ENCODE peak calls at places on chromosomes 12 and 14, in seven cellular contexts. A, L, N, T, S, P and B are unnamed samples.

GRCh38 chr12:43011383-43011926 is 421.9 kb upstream of the PRICKLE1 start:
- DNase-seq in N (no peak), S (no peak), P (no peak), A (no peak), L (no peak), T (no peak), B (no peak)

GRCh38 chr14:26775765-26776577 is 178.1 kb upstream of the NOVA1 start:
- DNase-seq in A (no peak), L (no peak), S (no peak), P (no peak), T (no peak), N (no peak), B (no peak)

GRCh38 chr12:14795028-14795448 is 8.2 kb downstream of the WBP11 start:
- DNase-seq in L (no peak), A (no peak), S (no peak), P (no peak), T (no peak), N (no peak), B (no peak)

GRCh38 chr14:92501891-92502351 is 11.7 kb upstream of the RIN3 start:
- DNase-seq in T (no peak), A (no peak), S (no peak), L (no peak), P (no peak), N (no peak), B (no peak)

GRCh38 chr14:33799705-33800269 is 151.1 kb downstream of the EGLN3 start:
- DNase-seq in A (no peak), L (no peak), N (no peak), T (peak), S (no peak), P (no peak), B (no peak)

GRCh38 chr12:23640754-23641153 is 308.7 kb downstream of the SOX5 start:
- DNase-seq in P (peak), L (no peak), A (no peak), N (no peak), T (no peak), S (no peak), B (no peak)

GRCh38 chr12:116693259-116694227 is 44.3 kb downstream of the SPRING1 start:
- DNase-seq in P (peak), T (no peak), S (peak), N (no peak), A (peak), L (no peak), B (no peak)

GRCh38 chr14:34081576-34082136 is 130.8 kb upstream of the EGLN3 start:
- DNase-seq in A (peak), T (no peak), N (no peak), S (no peak), P (no peak), L (no peak), B (no peak)

GRCh38 chr14:77372304-77372841 is 4.5 kb downstream of the TMED8 start:
- DNase-seq in L (no peak), A (no peak), P (no peak), N (no peak), S (no peak), T (no peak), B (no peak)

GRCh38 chr14:49447725-49448124 is 138.5 kb downstream of the RPS29 start:
- DNase-seq in T (no peak), N (no peak), L (no peak), P (no peak), A (no peak), S (no peak), B (no peak)

GRCh38 chr14:88706425-88706824 is 86.3 kb downstream of the EML5 start:
- DNase-seq in L (no peak), S (no peak), P (no peak), T (no peak), N (no peak), A (no peak), B (no peak)

GRCh38 chr12:44000309-44000952 is 164.6 kb downstream of the TMEM117 start:
- DNase-seq in P (peak), N (peak), S (peak), T (no peak), L (no peak), A (peak), B (peak)

GRCh38 chr14:94779713-94780112 is 9.8 kb upstream of the GSC start:
- DNase-seq in L (no peak), P (no peak), A (no peak), S (peak), T (no peak), N (no peak), B (no peak)

GRCh38 chr12:76020731-76021672 is 10.6 kb downstream of the PHLDA1 start:
- DNase-seq in T (no peak), N (no peak), S (no peak), L (peak), P (no peak), A (no peak), B (no peak)

GRCh38 chr12:114697741-114698565 is 14.0 kb upstream of the TBX3 start:
- DNase-seq in A (no peak), N (no peak), T (no peak), S (no peak), L (no peak), P (no peak), B (peak)

GRCh38 chr12:7609051-7609450 is 56.7 kb downstream of the APOBEC1 start:
- DNase-seq in T (no peak), A (no peak), P (no peak), S (no peak), L (no peak), N (no peak), B (no peak)

GRCh38 chr12:89070603-89071002 is 281.7 kb downstream of the DUSP6 start:
- DNase-seq in T (no peak), L (no peak), P (no peak), S (no peak), N (no peak), A (no peak), B (no peak)

GRCh38 chr12:131525795-131526508 is 184.9 kb upstream of the SFSWAP start:
- DNase-seq in L (no peak), P (no peak), N (no peak), A (no peak), T (no peak), S (no peak), B (no peak)

GRCh38 chr12:25295361-25295760 is 44.6 kb upstream of the KRAS start:
- DNase-seq in A (no peak), S (no peak), N (no peak), L (no peak), T (no peak), P (no peak), B (no peak)

GRCh38 chr14:96086032-96086431 is 46.9 kb downstream of the C14orf132 start:
- DNase-seq in P (no peak), S (no peak), L (no peak), T (peak), N (no peak), A (no peak), B (peak)

GRCh38 chr12:28268830-28269229 is 78.6 kb downstream of the CCDC91 start:
- DNase-seq in N (no peak), P (no peak), S (no peak), T (no peak), L (no peak), A (no peak), B (no peak)

GRCh38 chr12:54587315-54587821 is 1.1 kb downstream of the PPP1R1A start:
- DNase-seq in L (no peak), T (peak), A (no peak), N (no peak), P (no peak), S (no peak), B (peak)

DNA sequence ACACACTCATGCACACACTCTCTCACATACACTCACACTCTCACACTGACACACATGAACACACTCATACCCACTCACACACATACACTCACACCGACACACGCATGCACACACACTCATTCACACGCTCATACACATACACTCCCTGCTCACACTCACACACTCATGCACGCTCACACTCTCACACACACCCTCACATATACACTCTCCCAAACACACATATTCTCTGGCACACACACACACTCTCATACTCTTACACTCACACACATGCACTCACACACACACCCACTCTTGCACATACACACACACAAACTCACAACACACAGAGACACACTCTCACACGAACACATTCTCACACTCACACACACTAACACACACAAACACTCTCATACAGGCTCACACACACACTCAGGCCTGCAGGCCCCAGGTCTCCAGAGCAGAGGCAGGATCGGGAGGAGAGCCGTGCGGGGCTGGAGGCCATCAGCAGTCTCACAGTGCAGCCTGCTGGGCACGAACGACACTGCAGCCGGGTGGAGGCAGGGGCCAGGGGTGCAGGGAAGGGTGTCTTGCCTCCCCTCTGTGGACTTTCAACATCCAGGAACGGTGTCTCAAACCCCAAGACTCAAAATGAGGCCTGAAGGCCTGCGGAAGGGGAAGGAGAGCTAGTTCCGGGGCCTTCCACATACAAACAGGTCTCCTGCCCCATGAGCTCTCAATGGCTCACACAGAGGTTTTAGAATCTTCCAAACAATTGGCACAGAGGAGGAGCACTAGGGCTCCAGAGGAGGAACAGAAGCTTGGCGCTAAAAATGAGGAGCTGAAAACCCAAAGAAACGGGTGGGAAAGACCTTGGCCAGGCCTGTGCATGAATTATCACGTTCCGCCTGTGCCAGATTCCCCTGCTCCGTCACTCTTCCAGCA is 148.6 kb downstream of the ANO2 start:
- DNase-seq in L (no peak), N (peak), S (peak), T (no peak), A (peak), P (peak), B (peak)
- TF ChIP-seq CTCF in L (peak), N (peak), S (peak), T (peak), A (peak), P (peak), B (peak)

GRCh38 chr14:46580941-46581671 is 70.5 kb downstream of the RPL10L start:
- DNase-seq in P (peak), T (no peak), N (peak), L (no peak), A (no peak), S (peak), B (peak)
- TF ChIP-seq CTCF in P (peak), T (no peak), N (peak), L (no peak), A (peak), S (peak), B (peak)

GRCh38 chr12:123364532-123365140 is at the start of gene SBNO1:
- DNase-seq in P (peak), S (peak), N (peak), L (peak), A (peak), T (peak), B (peak)
- TF ChIP-seq CTCF in P (no peak), S (no peak), N (no peak), L (no peak), A (no peak), T (no peak), B (no peak)

GRCh38 chr12:98572010-98572409 is 21.5 kb upstream of the SLC25A3 start:
- DNase-seq in N (no peak), T (no peak), P (peak), A (no peak), L (no peak), S (no peak), B (no peak)
- TF ChIP-seq CTCF in N (peak), T (no peak), P (peak), A (peak), L (no peak), S (no peak), B (no peak)

GRCh38 chr12:5073838-5074237 is 30.2 kb downstream of the KCNA5 start:
- DNase-seq in A (no peak), S (no peak), T (no peak), P (peak), N (no peak), L (no peak), B (no peak)
- TF ChIP-seq CTCF in A (no peak), S (no peak), T (no peak), P (peak), N (no peak), L (no peak), B (no peak)

GRCh38 chr12:52171950-52172512 is 19.8 kb downstream of the KRT80 start:
- DNase-seq in S (peak), N (peak), P (peak), L (no peak), T (no peak), A (peak), B (peak)
- TF ChIP-seq CTCF in S (peak), N (peak), P (peak), L (no peak), T (no peak), A (peak), B (peak)

DNA sequence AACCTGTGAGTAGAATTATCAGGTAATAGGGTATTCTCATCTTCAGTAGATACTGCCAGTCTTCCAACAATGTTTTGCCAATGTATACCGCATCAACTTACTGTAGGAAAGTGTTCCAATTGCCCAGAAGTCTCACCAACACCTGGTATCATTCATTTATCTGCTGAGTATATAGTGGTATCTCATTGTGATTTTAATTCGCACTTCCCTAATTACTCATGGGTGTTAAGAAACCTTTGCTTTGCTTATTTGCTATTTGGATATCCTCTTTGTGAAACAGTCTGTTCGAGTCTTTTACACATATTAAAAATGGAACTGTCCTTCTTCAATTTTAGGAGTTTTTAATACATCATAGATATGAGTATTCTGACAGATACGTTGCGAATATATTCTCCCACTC is 6.1 kb downstream of the TM7SF3 start:
- DNase-seq in S (no peak), N (no peak), L (no peak), A (no peak), P (no peak), T (no peak), B (no peak)
- TF ChIP-seq CTCF in S (no peak), N (no peak), L (no peak), A (no peak), P (no peak), T (no peak), B (no peak)

GRCh38 chr12:12008931-12009611 is 61.7 kb upstream of the BCL2L14 start:
- DNase-seq in P (peak), A (no peak), N (peak), S (no peak), L (peak), T (no peak), B (no peak)
- TF ChIP-seq CTCF in P (peak), A (no peak), N (no peak), S (no peak), L (peak), T (no peak), B (no peak)

GRCh38 chr12:47745485-47746041 is 13.1 kb downstream of the RAPGEF3 start:
- DNase-seq in S (no peak), L (no peak), N (no peak), T (no peak), A (no peak), P (no peak), B (no peak)

GRCh38 chr12:47743311-47743860 is 15.3 kb downstream of the RAPGEF3 start:
- DNase-seq in P (no peak), L (no peak), A (no peak), S (no peak), T (no peak), N (no peak), B (no peak)

GRCh38 chr12:47744778-47745436 is 13.8 kb downstream of the RAPGEF3 start:
- DNase-seq in P (no peak), S (no peak), T (no peak), N (no peak), A (no peak), L (no peak), B (no peak)

GRCh38 chr12:47742253-47742825 is 16.3 kb downstream of the RAPGEF3 start:
- DNase-seq in P (peak), N (peak), A (peak), S (peak), T (no peak), L (peak), B (peak)

DNA sequence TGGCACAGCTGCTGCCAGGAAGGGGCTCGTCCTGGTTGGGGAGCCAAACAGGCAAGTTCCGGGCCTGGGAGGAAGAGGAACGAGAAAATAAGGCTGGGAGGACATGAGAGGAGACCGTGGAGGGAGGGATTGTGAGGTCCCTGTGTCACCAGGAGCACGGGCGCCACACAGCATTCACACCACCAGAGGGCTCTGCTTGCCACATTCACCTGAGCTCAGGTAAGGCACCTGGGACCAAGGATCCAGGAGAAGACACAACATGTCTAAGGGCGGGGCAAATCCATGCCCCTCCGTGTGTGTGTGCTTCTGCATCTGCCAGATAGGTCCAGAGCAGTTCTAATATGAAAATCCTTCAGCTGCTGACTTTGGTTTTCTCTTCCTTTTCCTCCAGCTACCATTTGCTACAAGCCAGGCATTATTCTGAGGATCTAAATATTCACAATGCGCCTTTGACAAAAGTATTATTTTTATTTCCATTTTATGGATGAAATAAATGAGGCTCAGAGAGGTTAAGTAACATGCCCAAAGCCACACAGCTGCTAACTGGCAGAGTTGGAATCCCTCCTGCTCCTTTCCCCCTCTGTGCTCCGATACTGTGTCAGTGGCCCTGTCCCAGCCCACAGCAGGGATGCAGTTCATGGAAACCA is 14.6 kb downstream of the RAPGEF3 start:
- DNase-seq in S (peak), P (peak), L (peak), A (peak), N (no peak), T (no peak), B (no peak)
- TF ChIP-seq CTCF in S (peak), P (peak), L (peak), A (peak), N (peak), T (peak), B (peak)